ENCODE peak calls at places on chromosome 4, in four cellular contexts. M, P, X and D are unnamed samples.

GRCh38 chr4:56783986-56784385 is 37.5 kb downstream of the SPINK2 start:
- DNase-seq in X (no peak), M (no peak), P (no peak), D (no peak)

GRCh38 chr4:119781044-119781443 is 152.4 kb upstream of the PDE5A start:
- DNase-seq in P (no peak), M (no peak), X (no peak), D (no peak)

GRCh38 chr4:94332983-94333590 is 9.5 kb downstream of the HPGDS start:
- DNase-seq in X (no peak), P (no peak), M (no peak), D (no peak)

GRCh38 chr4:77002721-77003120 is 53.2 kb downstream of the SEPTIN11 start:
- DNase-seq in P (no peak), X (no peak), M (no peak), D (no peak)

GRCh38 chr4:152283806-152284470 is 252.0 kb downstream of the FBXW7 start:
- DNase-seq in X (no peak), M (no peak), P (no peak), D (no peak)

GRCh38 chr4:3387154-3387942 is 54.4 kb upstream of the HGFAC start:
- DNase-seq in P (no peak), X (no peak), M (no peak), D (no peak)

GRCh38 chr4:139746430-139746829 is 80.8 kb downstream of the MGST2 start:
- DNase-seq in M (no peak), X (no peak), P (no peak), D (no peak)

GRCh38 chr4:139030614-139031235 is 15.1 kb downstream of the NOCT start:
- DNase-seq in M (peak), P (peak), X (peak), D (peak)

GRCh38 chr4:153759407-153760226 is at the start of gene RNF175:
- DNase-seq in P (no peak), M (no peak), X (no peak), D (no peak)

GRCh38 chr4:87087015-87087920 is 133.2 kb downstream of the KLHL8 start:
- DNase-seq in P (no peak), X (no peak), M (no peak), D (no peak)

GRCh38 chr4:186689476-186689875 is 34.2 kb downstream of the FAT1 start:
- DNase-seq in P (peak), X (no peak), M (no peak), D (no peak)

GRCh38 chr4:181528570-181529184 is 714.5 kb upstream of the TENM3 start:
- DNase-seq in X (peak), P (peak), M (no peak), D (peak)

GRCh38 chr4:69546121-69546520 is 50.4 kb upstream of the UGT2B4 start:
- DNase-seq in X (peak), M (no peak), P (no peak), D (no peak)

GRCh38 chr4:185082549-185082948 is 60.5 kb upstream of the SLC25A4 start:
- DNase-seq in X (peak), P (no peak), M (no peak), D (no peak)

GRCh38 chr4:2940267-2941137 is 22.7 kb downstream of the NOP14 start:
- DNase-seq in P (no peak), X (no peak), M (no peak), D (no peak)

GRCh38 chr4:76752911-76753494 is 144.9 kb downstream of the SOWAHB start:
- DNase-seq in X (no peak), M (no peak), P (peak), D (no peak)

GRCh38 chr4:87270144-87270543 is 49.7 kb upstream of the KLHL8 start:
- DNase-seq in M (no peak), X (peak), P (peak), D (no peak)

GRCh38 chr4:20544645-20545044 is 155.6 kb upstream of the PACRGL start:
- DNase-seq in M (no peak), P (no peak), X (peak), D (no peak)

GRCh38 chr4:102525099-102525498 is 23.9 kb downstream of the NFKB1 start:
- DNase-seq in X (peak), P (no peak), M (no peak), D (no peak)

GRCh38 chr4:77922158-77923094 is 59.8 kb downstream of the MRPL1 start:
- DNase-seq in P (no peak), X (no peak), M (no peak), D (no peak)

GRCh38 chr4:113835005-113835404 is 73.5 kb upstream of the CAMK2D start:
- DNase-seq in P (no peak), M (no peak), X (no peak), D (no peak)

GRCh38 chr4:109323348-109323747 is 20.9 kb upstream of the COL25A1 start:
- DNase-seq in P (no peak), X (no peak), M (no peak), D (no peak)

GRCh38 chr4:54016504-54016903 is 47.9 kb downstream of the CHIC2 start:
- DNase-seq in M (no peak), P (peak), X (no peak), D (peak)

GRCh38 chr4:8371251-8371995 is 69.1 kb downstream of the ACOX3 start:
- DNase-seq in P (no peak), M (no peak), X (no peak), D (no peak)

GRCh38 chr4:145524535-145524934 is 42.9 kb downstream of the SMAD1 start:
- DNase-seq in P (no peak), M (no peak), X (no peak), D (no peak)

GRCh38 chr4:108433832-108434231 is 186.5 kb upstream of the RPL34 start:
- DNase-seq in X (no peak), M (no peak), P (no peak), D (no peak)

GRCh38 chr4:73066928-73067327 is 2.6 kb downstream of the COX18 start:
- DNase-seq in P (no peak), M (no peak), X (no peak), D (no peak)

GRCh38 chr4:76756416-76756815 is 141.5 kb downstream of the SOWAHB start:
- DNase-seq in X (no peak), P (no peak), M (no peak), D (no peak)

GRCh38 chr4:140037353-140038030 is 116.5 kb downstream of the MAML3 start:
- DNase-seq in M (no peak), P (no peak), X (no peak), D (peak)

GRCh38 chr4:131337956-131338355 is 1811.1 kb upstream of the PCDH10 start:
- DNase-seq in M (no peak), X (no peak), P (no peak), D (no peak)

GRCh38 chr4:100721077-100721476 is 203.3 kb upstream of the EMCN start:
- DNase-seq in P (no peak), X (no peak), M (no peak), D (no peak)

GRCh38 chr4:1414831-1415680 is 8.8 kb upstream of the NKX1-1 start:
- DNase-seq in X (no peak), M (no peak), P (no peak), D (no peak)

GRCh38 chr4:143773998-143774898 is 73.8 kb upstream of the FREM3 start:
- DNase-seq in M (no peak), X (peak), P (no peak), D (peak)

GRCh38 chr4:153138736-153139135 is 65.5 kb upstream of the TRIM2 start:
- DNase-seq in M (no peak), P (no peak), X (peak), D (no peak)

GRCh38 chr4:64747919-64748715 is 338.9 kb upstream of the TECRL start:
- DNase-seq in X (no peak), P (no peak), M (no peak), D (no peak)

GRCh38 chr4:67700119-67700873 is 659 bp downstream of the UBA6 start:
- DNase-seq in M (no peak), P (no peak), X (no peak), D (no peak)

GRCh38 chr4:41391271-41391670 is 134.5 kb downstream of the UCHL1 start:
- DNase-seq in P (no peak), M (no peak), X (no peak), D (no peak)